ENCODE peak calls at places on chromosome 20, in four cellular contexts. V, S, O and Z are unnamed samples.

GRCh38 chr20:21102691-21103311 is 3.4 kb downstream of the LINC00237 start:
- DNase-seq in V (no peak), S (peak), O (no peak), Z (no peak)

GRCh38 chr20:8473459-8473858 is 341.4 kb downstream of the PLCB1 start:
- DNase-seq in V (no peak), S (no peak), O (no peak), Z (no peak)

GRCh38 chr20:23125625-23126191 is 39.6 kb upstream of the CD93 start:
- DNase-seq in V (no peak), S (no peak), O (no peak), Z (no peak)

GRCh38 chr20:23003077-23003476 is 32.0 kb upstream of the SSTR4 start:
- DNase-seq in V (no peak), S (no peak), O (no peak), Z (no peak)

GRCh38 chr20:2006452-2007381 is 12.9 kb upstream of the PDYN start:
- DNase-seq in V (peak), S (peak), O (no peak), Z (no peak)

GRCh38 chr20:7161690-7162089 is 394.2 kb downstream of the BMP2 start:
- DNase-seq in V (no peak), S (peak), O (no peak), Z (no peak)

GRCh38 chr20:32534661-32535240 is 50.4 kb downstream of the NOL4L start:
- DNase-seq in V (no peak), S (no peak), O (no peak), Z (no peak)

GRCh38 chr20:25011831-25012241 is 19.3 kb upstream of the APMAP start:
- DNase-seq in V (no peak), S (no peak), O (no peak), Z (no peak)

GRCh38 chr20:7710440-7710839 is 229.8 kb downstream of the HAO1 start:
- DNase-seq in V (no peak), S (no peak), O (no peak), Z (no peak)

GRCh38 chr20:21323640-21324039 is 20.5 kb downstream of the XRN2 start:
- DNase-seq in V (peak), S (no peak), O (no peak), Z (no peak)

GRCh38 chr20:33657704-33658095 is 4.4 kb upstream of the C20orf144 start:
- DNase-seq in V (no peak), S (peak), O (no peak), Z (no peak)

GRCh38 chr20:53688085-53688484 is 94.4 kb upstream of the ZNF217 start:
- DNase-seq in V (no peak), S (no peak), O (no peak), Z (no peak)

GRCh38 chr20:15653396-15654207 is 919.6 kb downstream of the KIF16B start:
- DNase-seq in V (no peak), S (no peak), O (no peak), Z (no peak)

GRCh38 chr20:15658295-15658694 is 915.0 kb downstream of the KIF16B start:
- DNase-seq in V (no peak), S (no peak), O (no peak), Z (no peak)

GRCh38 chr20:15656124-15656523 is 917.1 kb downstream of the KIF16B start:
- DNase-seq in V (no peak), S (no peak), O (no peak), Z (no peak)

GRCh38 chr20:15654208-15654649 is 919.0 kb downstream of the KIF16B start:
- DNase-seq in V (peak), S (peak), O (peak), Z (peak)
- TF ChIP-seq NRF1 in V (no peak), S (no peak), O (no peak), Z (no peak)

GRCh38 chr20:43565758-43566104 is 6.9 kb downstream of the SGK2 start:
- DNase-seq in V (no peak), S (no peak), O (no peak), Z (no peak)
- TF ChIP-seq NRF1 in V (no peak), S (no peak), O (no peak), Z (no peak)

GRCh38 chr20:50338479-50339195 is 148.0 kb downstream of the CEBPB start:
- DNase-seq in V (peak), S (no peak), O (peak), Z (no peak)

GRCh38 chr20:50335866-50336265 is 145.2 kb downstream of the CEBPB start:
- DNase-seq in V (no peak), S (no peak), O (no peak), Z (no peak)

GRCh38 chr20:50336631-50337030 is 146.0 kb downstream of the CEBPB start:
- DNase-seq in V (no peak), S (no peak), O (no peak), Z (no peak)

GRCh38 chr20:50339196-50339901 is 148.7 kb downstream of the CEBPB start:
- DNase-seq in V (no peak), S (peak), O (no peak), Z (no peak)

GRCh38 chr20:50337521-50338466 is 147.2 kb downstream of the CEBPB start:
- DNase-seq in V (no peak), S (no peak), O (no peak), Z (no peak)
- TF ChIP-seq NRF1 in V (no peak), S (no peak), O (no peak), Z (no peak)

GRCh38 chr20:991850-992249 is 10.3 kb downstream of the RSPO4 start:
- DNase-seq in V (no peak), S (peak), O (no peak), Z (no peak)
- TF ChIP-seq NRF1 in V (no peak), S (no peak), O (no peak), Z (no peak)

GRCh38 chr20:62308102-62308822 is 5.5 kb downstream of the ADRM1 start:
- DNase-seq in V (no peak), S (no peak), O (no peak), Z (no peak)
- TF ChIP-seq NRF1 in V (no peak), S (no peak), O (no peak), Z (no peak)

GRCh38 chr20:57264151-57264792 is 2.2 kb downstream of the BMP7 start:
- DNase-seq in V (peak), S (no peak), O (no peak), Z (no peak)
- TF ChIP-seq NRF1 in V (no peak), S (no peak), O (no peak), Z (no peak)

DNA sequence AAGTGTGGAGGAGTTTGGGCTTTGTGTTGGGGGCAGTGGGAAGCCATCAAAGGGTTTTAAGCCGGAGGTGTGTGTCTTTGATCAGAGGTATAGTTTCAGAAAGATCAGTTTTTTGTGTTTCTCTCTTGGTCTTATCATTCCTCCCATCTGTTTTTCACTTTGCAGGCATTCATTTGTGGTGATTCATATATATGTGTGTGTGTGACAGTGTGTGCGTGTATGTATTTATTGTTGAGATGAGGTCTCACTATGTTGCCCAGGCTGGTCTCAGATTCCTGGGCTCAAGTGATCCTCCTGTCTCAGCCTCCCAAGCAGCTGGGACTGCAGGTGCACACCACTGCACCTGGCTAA is 11.1 kb upstream of the SERINC3 start:
- DNase-seq in V (peak), S (no peak), O (no peak), Z (no peak)
- TF ChIP-seq NRF1 in V (no peak), S (no peak), O (no peak), Z (no peak)

GRCh38 chr20:58921564-58921963 is 59.5 kb upstream of the NELFCD start:
- DNase-seq in V (no peak), S (no peak), O (no peak), Z (no peak)
- TF ChIP-seq NRF1 in V (no peak), S (no peak), O (no peak), Z (no peak)

DNA sequence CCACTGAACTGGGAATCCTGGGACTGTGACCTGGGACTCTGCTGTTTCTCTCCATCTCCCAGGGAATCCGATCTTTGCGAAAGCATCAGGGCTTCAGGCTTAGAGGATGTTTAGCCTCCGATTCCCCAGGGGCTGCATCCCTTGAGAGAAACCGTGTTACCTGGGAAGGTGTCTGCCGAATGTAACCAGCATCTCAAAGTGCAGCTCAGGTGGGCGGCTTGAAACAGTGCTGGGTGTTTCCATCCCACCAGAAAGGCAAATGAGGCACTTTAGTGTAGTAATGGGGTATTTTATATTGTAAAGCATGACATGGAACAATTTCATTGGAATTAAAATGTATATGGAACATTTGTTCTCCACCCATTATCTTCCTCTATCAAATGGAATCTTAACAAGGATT is 15.2 kb downstream of the CDH4 start:
- DNase-seq in V (no peak), S (no peak), O (no peak), Z (no peak)
- TF ChIP-seq NRF1 in V (no peak), S (no peak), O (no peak), Z (no peak)

GRCh38 chr20:38237381-38237780 is 23.2 kb downstream of the KIAA1755 start:
- DNase-seq in V (no peak), S (no peak), O (no peak), Z (no peak)
- TF ChIP-seq NRF1 in V (no peak), S (no peak), O (no peak), Z (no peak)